ENCODE peak calls at places on chromosomes 16 and 17, in eight cellular contexts. Z is fibroblast of villous mesenchyme, Y is fibroblast of the aortic adventitia, G is GM12865, D is choroid plexus epithelial cell, L is HCT116, C is lower lobe of right lung, N is nephron progenitor cell. I is an unnamed sample.
A peak's percentile ranks its signal among the peaks of the same experiment; 100 is the strongest.

GRCh38 chr16:28098959-28099945 is 35.7 kb upstream of the GSG1L start:
- DNase-seq in D (no peak), N (no peak), L (no peak), Z (no peak), G (no peak), C (peak; percentile 28), Y (no peak), I (no peak)

GRCh38 chr17:7992516-7992915 is 9.9 kb upstream of the GUCY2D start:
- DNase-seq in Z (no peak), D (peak; percentile 61), G (no peak), Y (peak; percentile 50), C (no peak), L (no peak), N (no peak), I (no peak)

GRCh38 chr17:65541453-65541852 is 20.0 kb downstream of the AXIN2 start:
- DNase-seq in Y (no peak), G (no peak), C (no peak), Z (no peak), L (no peak), N (no peak), D (no peak), I (no peak)

GRCh38 chr16:49743206-49743470 is 112.8 kb downstream of the ZNF423 start:
- DNase-seq in G (no peak), L (no peak), D (no peak), Z (no peak), N (no peak), Y (no peak), C (no peak), I (no peak)

GRCh38 chr17:9729034-9729650 is 62.2 kb downstream of the DHRS7C start:
- DNase-seq in G (peak; percentile 54), D (peak; percentile 75), N (peak; percentile 29), Y (peak; percentile 42), Z (peak; percentile 58), L (peak; percentile 23), C (no peak), I (peak; percentile 74)

GRCh38 chr16:64469906-64470702 is 651.8 kb downstream of the CDH11 start:
- DNase-seq in L (no peak), Z (peak; percentile 11), G (no peak), C (no peak), N (no peak), D (peak; percentile 55), Y (peak; percentile 47), I (no peak)

GRCh38 chr16:59633996-59634579 is 900.0 kb upstream of the GOT2 start:
- DNase-seq in Z (peak; percentile 35), C (no peak), G (no peak), D (peak; percentile 80), L (no peak), Y (peak; percentile 46), N (no peak), I (no peak)

GRCh38 chr17:47192549-47192948 is 3.5 kb upstream of the CDC27 start:
- DNase-seq in D (peak; percentile 10), Z (no peak), C (no peak), G (peak; percentile 82), Y (no peak), N (no peak), L (no peak), I (no peak)

GRCh38 chr16:30010817-30011504 is at the start of gene DOC2A:
- DNase-seq in D (no peak), G (no peak), C (no peak), N (peak; percentile 72), Z (no peak), Y (no peak), L (no peak), I (no peak)

GRCh38 chr17:1082579-1082978 is 85.7 kb downstream of the TIMM22 start:
- DNase-seq in G (no peak), L (no peak), Y (peak; percentile 62), Z (peak; percentile 18), N (no peak), C (no peak), D (no peak), I (no peak)

GRCh38 chr17:80861892-80862291 is 129.7 kb upstream of the CHMP6 start:
- DNase-seq in Z (peak; percentile 64), C (peak; percentile 28), D (peak; percentile 69), Y (peak; percentile 30), L (no peak), N (peak; percentile 36), G (no peak), I (no peak)

GRCh38 chr16:21265104-21265825 is 12.8 kb downstream of the CRYM start:
- DNase-seq in Z (no peak), L (no peak), D (no peak), G (peak; percentile 42), Y (no peak), N (no peak), C (no peak), I (no peak)

GRCh38 chr16:67514382-67514828 is 14.2 kb upstream of the RIPOR1 start:
- DNase-seq in Y (peak; percentile 93), C (peak; percentile 88), D (peak; percentile 93), Z (peak; percentile 89), N (peak; percentile 66), G (peak; percentile 94), L (peak; percentile 69), I (peak; percentile 79)

GRCh38 chr17:63446218-63446980 is at the start of gene CYB561:
- DNase-seq in L (peak; percentile 46), D (peak; percentile 59), C (peak; percentile 89), Y (peak; percentile 54), N (peak; percentile 82), G (peak; percentile 88), Z (peak; percentile 52), I (peak; percentile 90)
- TF ChIP-seq CTCF in L (no peak), D (peak; percentile 14), C (peak; percentile 24), Y (peak; percentile 27), N (no peak), G (peak; percentile 0), Z (peak; percentile 8), I (peak; percentile 37)

GRCh38 chr16:68737730-68738590 is 868 bp downstream of the CDH1 start:
- DNase-seq in N (peak; percentile 33), C (peak; percentile 81), G (no peak), D (no peak), L (no peak), Z (no peak), Y (no peak), I (no peak)
- TF ChIP-seq CTCF in N (no peak), C (no peak), G (no peak), D (no peak), L (peak; percentile 54), Z (no peak), Y (no peak), I (no peak)

DNA sequence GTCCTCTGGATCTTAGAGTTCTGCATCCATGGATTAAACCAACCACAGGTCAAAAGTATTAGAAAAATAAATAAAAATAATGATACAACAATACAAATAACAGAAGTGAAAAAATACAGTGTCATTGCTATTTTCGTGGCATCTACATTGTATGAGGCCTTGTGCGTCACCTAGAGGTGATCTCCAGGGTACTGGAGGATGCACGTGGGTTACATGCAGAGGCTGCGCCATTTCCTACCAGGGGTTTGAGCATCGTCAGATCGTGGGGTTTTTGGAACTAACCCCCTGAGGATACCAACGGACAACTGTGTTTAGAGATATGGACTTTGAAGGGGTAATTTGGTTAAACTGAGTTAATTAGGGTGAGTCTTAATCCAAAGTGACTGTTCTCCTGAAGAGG is 224.7 kb downstream of the ENGASE start:
- DNase-seq in N (no peak), Z (no peak), C (no peak), Y (no peak), G (no peak), L (no peak), D (no peak), I (no peak)
- TF ChIP-seq CTCF in N (no peak), Z (no peak), C (no peak), Y (no peak), G (peak; percentile 12), L (no peak), D (no peak), I (no peak)

DNA sequence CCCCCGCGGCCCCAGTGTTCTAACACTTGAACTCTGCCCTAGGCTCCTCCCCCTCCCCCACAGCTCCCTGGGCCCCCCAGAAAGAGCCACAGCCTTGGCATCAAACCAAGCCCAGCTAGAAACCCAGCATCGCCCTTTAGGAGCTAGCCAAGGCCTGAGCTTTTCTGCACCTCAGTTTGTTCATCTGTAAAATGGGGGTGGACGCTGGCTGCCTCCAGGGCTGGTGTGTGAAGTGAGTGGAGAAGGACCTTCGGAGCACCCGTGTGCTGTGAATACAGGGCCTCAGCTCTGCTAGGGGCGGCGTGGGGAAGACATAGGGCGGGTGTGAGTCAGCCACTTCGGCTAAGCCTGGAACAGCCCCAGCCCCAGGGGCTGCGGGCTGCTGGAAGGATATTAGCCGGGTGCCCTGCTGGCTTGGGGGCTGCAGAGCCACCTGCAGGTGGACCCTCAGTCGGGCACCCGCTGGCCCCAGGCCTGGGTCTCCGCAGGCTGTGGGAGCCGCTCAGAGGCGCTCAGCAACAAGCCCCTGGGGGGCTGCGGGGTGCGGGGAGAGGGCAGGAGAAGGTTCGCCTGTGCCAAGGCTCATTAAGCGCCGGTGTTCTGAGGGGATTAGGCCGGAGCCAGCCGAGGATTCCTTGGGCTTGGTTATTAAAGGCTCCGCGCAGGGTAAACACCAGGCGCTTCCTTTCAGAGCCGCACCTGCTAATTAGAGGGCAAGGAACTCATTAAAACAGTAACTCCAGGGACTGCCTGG is 217.0 kb upstream of the CIBAR2 start:
- DNase-seq in Z (no peak), G (no peak), D (peak; percentile 65), N (peak; percentile 53), L (peak; percentile 28), Y (no peak), C (no peak), I (no peak)
- TF ChIP-seq CTCF in Z (no peak), G (no peak), D (no peak), N (no peak), L (no peak), Y (no peak), C (no peak), I (no peak)

DNA sequence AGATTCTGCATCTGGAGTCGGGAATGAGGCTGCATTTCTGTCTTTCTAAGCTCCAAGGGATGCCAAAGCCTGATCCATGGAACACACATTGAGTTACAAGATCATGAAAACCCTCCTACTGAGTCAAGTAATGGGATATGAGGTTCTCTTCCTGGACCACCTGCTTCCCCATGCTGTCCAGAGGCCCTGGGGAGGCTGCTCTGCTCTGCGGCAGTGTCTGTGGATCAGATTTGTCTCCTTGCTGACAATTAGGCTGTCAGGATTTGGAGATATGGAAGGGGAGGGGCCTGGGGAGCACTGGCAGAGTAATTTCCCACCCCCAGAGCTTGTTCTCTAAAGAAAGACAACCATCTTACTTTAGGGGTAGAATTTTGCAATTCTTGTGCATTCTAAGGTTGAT is 33.0 kb downstream of the C16orf95 start:
- DNase-seq in G (no peak), L (no peak), C (no peak), Z (no peak), D (no peak), N (no peak), Y (no peak), I (no peak)
- TF ChIP-seq CTCF in G (no peak), L (no peak), C (no peak), Z (no peak), D (no peak), N (no peak), Y (no peak), I (no peak)

DNA sequence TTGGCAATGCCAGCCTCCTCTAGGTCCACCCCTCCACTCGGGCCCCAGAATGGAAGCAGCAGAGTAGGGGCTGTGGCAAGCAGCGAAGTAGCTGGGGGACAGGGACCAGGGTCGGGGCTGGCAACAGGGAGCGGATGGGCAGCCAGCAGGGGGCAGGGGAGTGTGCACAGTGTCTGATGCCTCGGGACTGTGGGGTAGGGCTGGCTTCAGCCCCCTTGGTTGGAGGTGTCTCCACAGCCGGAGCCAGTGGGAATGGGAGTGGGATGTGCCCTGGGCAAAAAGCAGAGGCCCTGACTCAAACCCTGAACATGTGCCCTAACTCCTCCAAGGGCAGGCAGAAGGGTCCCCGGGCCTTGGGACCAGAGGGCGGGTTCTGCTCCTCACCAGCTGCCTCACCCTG is 18.5 kb upstream of the ARHGAP27 start:
- DNase-seq in G (no peak), L (no peak), Z (no peak), D (no peak), Y (no peak), N (no peak), C (no peak), I (no peak)
- TF ChIP-seq CTCF in G (no peak), L (peak; percentile 16), Z (no peak), D (peak; percentile 18), Y (no peak), N (no peak), C (no peak), I (peak; percentile 9)